ENCODE peak calls at places on chromosomes 4 and X, in nine cellular contexts. J, B, L, C, W, G, Q, Y and F are unnamed samples.

GRCh38 chr4:102168580-102168979 is 176.7 kb downstream of the SLC39A8 start:
- DNase-seq in J (no peak), C (peak), Y (no peak), B (no peak), L (no peak), G (no peak), Q (no peak), W (no peak), F (no peak)

GRCh38 chrX:23908219-23909003 is 605 bp downstream of the CXorf58 start:
- DNase-seq in Y (no peak), B (no peak), G (no peak), C (no peak), L (no peak), J (no peak), W (no peak), Q (no peak), F (no peak)

GRCh38 chr4:85402371-85402770 is 72.6 kb upstream of the ARHGAP24 start:
- DNase-seq in B (no peak), L (no peak), G (no peak), C (no peak), J (no peak), Y (peak), W (no peak), Q (peak), F (no peak)

GRCh38 chr4:98524271-98524670 is 134.1 kb downstream of the TSPAN5 start:
- DNase-seq in C (no peak), J (no peak), L (no peak), B (no peak), W (no peak), Y (no peak), Q (no peak), G (no peak), F (no peak)

GRCh38 chrX:27924261-27924660 is 57.0 kb downstream of the DCAF8L1 start:
- DNase-seq in C (no peak), Q (peak), B (no peak), Y (no peak), L (no peak), J (no peak), G (no peak), W (no peak), F (no peak)

GRCh38 chr4:125951275-125951887 is 636.6 kb downstream of the FAT4 start:
- DNase-seq in B (no peak), Y (no peak), Q (peak), W (no peak), C (no peak), J (no peak), G (no peak), L (no peak), F (no peak)

GRCh38 chr4:154781983-154782293 is 866 bp downstream of the RBM46 start:
- DNase-seq in Y (no peak), B (no peak), G (no peak), W (no peak), C (no peak), Q (no peak), J (no peak), L (no peak), F (no peak)

GRCh38 chr4:168453146-168453545 is 27.1 kb downstream of the DDX60L start:
- DNase-seq in Y (no peak), C (no peak), W (no peak), J (no peak), L (no peak), Q (no peak), B (no peak), G (no peak), F (no peak)

GRCh38 chr4:123832173-123833026 is 435.8 kb downstream of the SPRY1 start:
- DNase-seq in L (no peak), G (no peak), J (no peak), C (peak), Y (peak), W (peak), Q (peak), B (no peak), F (no peak)

GRCh38 chrX:49155243-49155899 is 7.2 kb upstream of the MAGIX start:
- DNase-seq in G (no peak), J (peak), L (no peak), W (no peak), C (peak), Q (peak), B (no peak), Y (peak), F (no peak)

GRCh38 chrX:41802958-41803357 is 79.0 kb downstream of the GPR82 start:
- DNase-seq in Q (no peak), Y (no peak), J (peak), W (no peak), L (no peak), B (no peak), G (no peak), C (no peak), F (no peak)

GRCh38 chr4:146450524-146450923 is 71.2 kb downstream of the SLC10A7 start:
- DNase-seq in J (no peak), L (no peak), Y (no peak), B (peak), C (no peak), Q (peak), G (no peak), W (no peak), F (no peak)

GRCh38 chrX:24902808-24903207 is 113.0 kb downstream of the ARX start:
- DNase-seq in L (no peak), B (no peak), Q (peak), G (no peak), J (no peak), Y (peak), W (no peak), C (no peak), F (no peak)

GRCh38 chrX:45803383-45803921 is 602.8 kb upstream of the DIPK2B start:
- DNase-seq in L (no peak), C (no peak), Y (peak), J (no peak), Q (peak), W (no peak), B (no peak), G (no peak), F (no peak)

GRCh38 chr4:68175562-68176155 is 46.0 kb upstream of the TMPRSS11F start:
- DNase-seq in Y (peak), L (no peak), W (peak), G (no peak), C (peak), J (peak), Q (peak), B (peak), F (no peak)

GRCh38 chr4:160848901-160849735 is 1314.7 kb downstream of the FSTL5 start:
- DNase-seq in J (no peak), B (no peak), G (no peak), Q (no peak), Y (peak), L (no peak), C (peak), W (no peak), F (no peak)

GRCh38 chrX:22136711-22137110 is 104.6 kb downstream of the PHEX start:
- DNase-seq in L (no peak), G (no peak), Q (peak), J (no peak), Y (no peak), C (no peak), B (no peak), W (no peak), F (no peak)

GRCh38 chr4:129362685-129363274 is 266.8 kb downstream of the C4orf33 start:
- DNase-seq in L (no peak), C (peak), B (peak), Y (peak), W (peak), G (no peak), Q (peak), J (peak), F (peak)

GRCh38 chr4:113675731-113676707 is 85.5 kb downstream of the CAMK2D start:
- DNase-seq in Q (peak), L (no peak), J (no peak), C (no peak), B (no peak), Y (no peak), G (no peak), W (no peak), F (no peak)

GRCh38 chr4:48596336-48596735 is 106.3 kb downstream of the ZAR1 start:
- DNase-seq in G (no peak), C (no peak), Q (no peak), Y (no peak), L (no peak), B (no peak), W (no peak), J (no peak), F (no peak)

GRCh38 chrX:72351606-72352338 is 46.1 kb upstream of the CITED1 start:
- DNase-seq in Q (no peak), B (no peak), G (no peak), Y (no peak), L (no peak), J (no peak), C (no peak), W (no peak), F (no peak)

GRCh38 chr4:124940387-124940786 is 227.9 kb upstream of the ANKRD50 start:
- DNase-seq in B (no peak), G (no peak), C (no peak), J (no peak), L (no peak), W (no peak), Q (peak), Y (peak), F (no peak)

GRCh38 chr4:57137261-57137660 is 27.1 kb upstream of the IGFBP7 start:
- DNase-seq in G (no peak), Q (no peak), B (no peak), W (no peak), J (no peak), Y (no peak), C (no peak), L (no peak), F (no peak)

GRCh38 chrX:154734101-154734781 is 16.6 kb downstream of the GAB3 start:
- DNase-seq in Y (peak), J (no peak), G (peak), C (peak), L (peak), Q (peak), W (peak), B (no peak), F (no peak)

GRCh38 chrX:23756165-23756564 is 13.1 kb upstream of the ACOT9 start:
- DNase-seq in W (peak), C (peak), G (no peak), J (peak), Q (peak), B (peak), Y (peak), L (peak), F (no peak)

GRCh38 chr4:6834867-6835266 is 52.3 kb downstream of the KIAA0232 start:
- DNase-seq in J (no peak), G (no peak), C (no peak), B (no peak), Q (peak), L (no peak), W (no peak), Y (peak), F (no peak)

GRCh38 chr4:59676389-59676788 is 1523.7 kb upstream of the ADGRL3 start:
- DNase-seq in C (no peak), L (no peak), J (no peak), W (no peak), B (no peak), G (no peak), Y (no peak), Q (no peak), F (no peak)

GRCh38 chr4:159608434-159608833 is 505.6 kb downstream of the RAPGEF2 start:
- DNase-seq in L (no peak), Q (no peak), J (no peak), C (no peak), B (no peak), Y (no peak), G (no peak), W (no peak), F (no peak)
- TF ChIP-seq CTCF in L (no peak), Q (no peak), J (no peak), C (no peak), B (no peak), Y (no peak), G (no peak), W (no peak), F (no peak)

GRCh38 chr4:133801858-133802257 is 399.7 kb downstream of the PABPC4L start:
- DNase-seq in L (no peak), C (no peak), B (no peak), Y (no peak), W (no peak), G (no peak), J (no peak), Q (no peak), F (no peak)
- TF ChIP-seq CTCF in L (no peak), C (no peak), B (no peak), Y (no peak), W (no peak), G (no peak), J (no peak), Q (no peak), F (no peak)

GRCh38 chrX:139759637-139760036 is 51.7 kb upstream of the MCF2 start:
- DNase-seq in J (peak), L (no peak), W (no peak), B (no peak), C (no peak), G (no peak), Y (peak), Q (peak), F (no peak)
- TF ChIP-seq CTCF in J (no peak), L (no peak), W (peak), B (peak), C (no peak), G (peak), Y (peak), Q (peak), F (peak)

GRCh38 chr4:47104986-47105385 is 73.6 kb downstream of the GABRB1 start:
- DNase-seq in W (no peak), B (no peak), C (no peak), Q (peak), L (no peak), G (no peak), Y (no peak), J (no peak), F (no peak)

GRCh38 chr4:47110670-47111069 is 79.3 kb downstream of the GABRB1 start:
- DNase-seq in Y (no peak), J (no peak), W (no peak), C (no peak), Q (no peak), L (no peak), G (no peak), B (no peak), F (no peak)

GRCh38 chr4:47106561-47106960 is 75.2 kb downstream of the GABRB1 start:
- DNase-seq in B (no peak), W (no peak), J (no peak), Q (peak), L (no peak), G (no peak), Y (no peak), C (no peak), F (no peak)

GRCh38 chr4:47109379-47109778 is 78.0 kb downstream of the GABRB1 start:
- DNase-seq in B (no peak), G (no peak), Q (no peak), Y (no peak), L (no peak), J (no peak), C (no peak), W (no peak), F (no peak)
- TF ChIP-seq CTCF in B (no peak), G (no peak), Q (no peak), Y (peak), L (no peak), J (no peak), C (no peak), W (no peak), F (no peak)

GRCh38 chr4:64617813-64618212 is 208.6 kb upstream of the TECRL start:
- DNase-seq in C (no peak), W (no peak), J (no peak), B (no peak), Y (no peak), Q (no peak), L (no peak), G (no peak), F (no peak)
- TF ChIP-seq CTCF in C (no peak), W (no peak), J (no peak), B (no peak), Y (no peak), Q (no peak), L (no peak), G (no peak), F (peak)

GRCh38 chrX:7925867-7926472 is 1.2 kb downstream of the PNPLA4 start:
- DNase-seq in L (peak), J (peak), G (peak), Q (peak), B (peak), Y (peak), W (peak), C (peak), F (peak)

GRCh38 chrX:7926501-7926900 is 712 bp downstream of the PNPLA4 start:
- DNase-seq in C (no peak), Y (no peak), J (no peak), W (no peak), B (no peak), G (no peak), L (no peak), Q (peak), F (no peak)

GRCh38 chrX:7921750-7922149 is 5.5 kb downstream of the PNPLA4 start:
- DNase-seq in C (no peak), W (no peak), L (no peak), B (no peak), J (no peak), Q (no peak), G (no peak), Y (no peak), F (no peak)

GRCh38 chrX:7926914-7927258 is 327 bp downstream of the PNPLA4 start:
- DNase-seq in G (no peak), J (no peak), L (no peak), B (no peak), Y (no peak), C (no peak), W (no peak), Q (no peak), F (no peak)

GRCh38 chrX:7927259-7928167 is at the start of gene PNPLA4:
- DNase-seq in C (peak), W (peak), G (peak), Q (peak), B (peak), L (peak), J (peak), Y (peak), F (no peak)
- TF ChIP-seq CTCF in C (peak), W (no peak), G (peak), Q (no peak), B (no peak), L (peak), J (no peak), Y (peak), F (no peak)

DNA sequence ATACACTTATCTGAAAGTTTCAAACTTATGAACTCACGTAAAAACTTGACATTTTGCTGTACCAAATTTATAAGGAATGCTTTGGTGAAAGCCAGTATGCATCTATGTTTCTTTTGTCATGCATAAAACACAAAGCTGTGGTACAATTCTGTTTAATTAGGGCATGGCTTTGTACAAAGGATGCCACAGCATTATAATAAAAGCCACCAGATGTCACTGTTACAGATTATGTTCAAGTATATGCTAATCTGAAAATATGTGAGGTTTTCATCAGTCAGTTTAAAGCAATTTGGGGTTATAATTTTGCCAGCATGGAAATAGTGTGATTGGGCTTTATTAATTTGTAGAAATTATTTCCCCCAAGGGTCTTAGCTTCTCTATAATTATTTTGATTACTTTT is 69.0 kb downstream of the ATOH1 start:
- DNase-seq in Y (no peak), J (no peak), B (no peak), Q (no peak), L (no peak), W (no peak), C (no peak), G (no peak), F (no peak)
- TF ChIP-seq CTCF in Y (no peak), J (no peak), B (peak), Q (no peak), L (peak), W (peak), C (no peak), G (peak), F (peak)

DNA sequence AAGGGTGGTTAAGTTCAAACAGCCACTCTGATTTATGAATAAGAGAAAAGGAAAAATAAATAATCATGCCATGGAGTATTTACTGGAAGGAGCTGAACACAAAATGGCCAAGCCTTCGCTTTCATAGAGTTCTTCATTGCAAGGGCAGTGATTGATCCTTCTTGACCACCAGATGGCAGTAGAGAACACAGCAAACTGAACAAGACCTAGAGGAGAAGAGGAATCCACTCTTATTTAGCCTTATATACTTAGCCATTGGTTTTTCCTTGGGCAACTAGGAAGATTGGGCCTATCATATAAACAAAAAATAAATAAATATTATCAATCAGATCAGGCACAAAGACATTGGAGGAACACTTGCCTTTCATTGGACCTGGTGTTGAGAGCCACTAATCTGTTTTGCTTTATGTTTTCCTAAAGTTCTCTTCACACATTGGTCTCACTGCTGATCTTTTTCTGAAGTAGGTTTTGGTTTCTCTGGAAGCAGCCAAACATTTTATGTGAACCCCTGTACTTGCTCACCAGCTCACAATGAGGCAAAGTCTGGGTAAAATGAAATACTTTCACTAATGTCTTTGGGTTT is 58.0 kb upstream of the PARM1 start:
- DNase-seq in B (peak), W (peak), Y (peak), G (no peak), C (peak), J (peak), Q (peak), L (no peak), F (no peak)
- TF ChIP-seq CTCF in B (peak), W (peak), Y (peak), G (peak), C (peak), J (peak), Q (peak), L (peak), F (peak)